ENCODE peak calls at places on chromosome 7, in five cellular contexts. One of them, this sample, is unnamed.

GRCh38 chr7:28144266-28144665 is 36.3 kb downstream of the JAZF1 start:
- DNase-seq in NCI-H510A treated with DMSO at 0.1 percent for 48 hours: peak
- DNase-seq in non-pigmented ciliary epithelial cell: no peak
- DNase-seq in GM10248: no peak
- DNase-seq in WTC11: peak
- DNase-seq in this sample: no peak

GRCh38 chr7:47342646-47343045 is 239.3 kb downstream of the TNS3 start:
- DNase-seq in NCI-H510A treated with DMSO at 0.1 percent for 48 hours: no peak
- DNase-seq in non-pigmented ciliary epithelial cell: no peak
- DNase-seq in GM10248: no peak
- DNase-seq in WTC11: no peak
- DNase-seq in this sample: no peak

GRCh38 chr7:149060161-149060560 is 30.4 kb downstream of the ZNF786 start:
- DNase-seq in NCI-H510A treated with DMSO at 0.1 percent for 48 hours: no peak
- DNase-seq in non-pigmented ciliary epithelial cell: no peak
- DNase-seq in GM10248: no peak
- DNase-seq in WTC11: no peak
- DNase-seq in this sample: peak

GRCh38 chr7:52719677-52720076 is 315.8 kb upstream of the POM121L12 start:
- DNase-seq in NCI-H510A treated with DMSO at 0.1 percent for 48 hours: peak
- DNase-seq in non-pigmented ciliary epithelial cell: peak
- DNase-seq in GM10248: no peak
- DNase-seq in WTC11: no peak
- DNase-seq in this sample: no peak

GRCh38 chr7:2487586-2488271 is 11.5 kb upstream of the GRIFIN start:
- DNase-seq in NCI-H510A treated with DMSO at 0.1 percent for 48 hours: no peak
- DNase-seq in non-pigmented ciliary epithelial cell: no peak
- DNase-seq in GM10248: no peak
- DNase-seq in WTC11: no peak
- DNase-seq in this sample: no peak

GRCh38 chr7:3087243-3087642 is 43.6 kb upstream of the CARD11 start:
- DNase-seq in NCI-H510A treated with DMSO at 0.1 percent for 48 hours: no peak
- DNase-seq in non-pigmented ciliary epithelial cell: no peak
- DNase-seq in GM10248: no peak
- DNase-seq in WTC11: no peak
- DNase-seq in this sample: no peak

GRCh38 chr7:138935438-138936079 is 45.6 kb downstream of the KIAA1549 start:
- DNase-seq in NCI-H510A treated with DMSO at 0.1 percent for 48 hours: peak
- DNase-seq in non-pigmented ciliary epithelial cell: peak
- DNase-seq in GM10248: no peak
- DNase-seq in WTC11: no peak
- DNase-seq in this sample: no peak

GRCh38 chr7:1124164-1124563 is 35.8 kb downstream of the ZFAND2A start:
- DNase-seq in NCI-H510A treated with DMSO at 0.1 percent for 48 hours: no peak
- DNase-seq in non-pigmented ciliary epithelial cell: no peak
- DNase-seq in GM10248: no peak
- DNase-seq in WTC11: no peak
- DNase-seq in this sample: no peak

GRCh38 chr7:74619235-74619860 is 38.2 kb upstream of the GTF2I start:
- DNase-seq in NCI-H510A treated with DMSO at 0.1 percent for 48 hours: peak
- DNase-seq in non-pigmented ciliary epithelial cell: no peak
- DNase-seq in GM10248: no peak
- DNase-seq in WTC11: no peak
- DNase-seq in this sample: no peak

GRCh38 chr7:100799037-100799896 is 28.1 kb downstream of the EPHB4 start:
- DNase-seq in NCI-H510A treated with DMSO at 0.1 percent for 48 hours: no peak
- DNase-seq in non-pigmented ciliary epithelial cell: peak
- DNase-seq in GM10248: peak
- DNase-seq in WTC11: peak
- DNase-seq in this sample: peak

This sample was measured in GM12865.